ENCODE peak calls at places on chromosome 1, in nine cellular contexts. D, J, G, I, R, W, C, E and S are unnamed samples. For H3K9me3, the result is how much of the 10 kb centered on the place peaks cover.

GRCh38 chr1:212827377-212827776 is 20.1 kb downstream of the SPATA45 start:
- DNase-seq in I (no peak), W (no peak), E (no peak), R (no peak), C (no peak), J (no peak), D (no peak), G (no peak), S (no peak)

GRCh38 chr1:114496091-114496490 is 14.9 kb downstream of the TRIM33 start:
- DNase-seq in R (no peak), G (peak), W (no peak), D (no peak), J (no peak), I (no peak), E (no peak), C (no peak), S (no peak)

GRCh38 chr1:6545276-6545934 is 8.9 kb downstream of the NOL9 start:
- DNase-seq in J (no peak), I (no peak), R (no peak), G (peak), D (no peak), W (no peak), C (no peak), E (no peak), S (no peak)

GRCh38 chr1:228154685-228155571 is 5.2 kb downstream of the GJC2 start:
- DNase-seq in D (no peak), C (peak), J (no peak), R (no peak), I (no peak), W (no peak), G (no peak), E (peak), S (no peak)

GRCh38 chr1:58727363-58727762 is 27.5 kb upstream of the MYSM1 start:
- DNase-seq in G (peak), D (peak), R (no peak), W (peak), E (no peak), C (no peak), I (no peak), J (no peak), S (no peak)

GRCh38 chr1:209080170-209080781 is 503.2 kb upstream of the CAMK1G start:
- DNase-seq in I (no peak), G (no peak), R (no peak), W (no peak), E (no peak), C (no peak), J (no peak), D (no peak), S (no peak)

GRCh38 chr1:116666747-116667576 is 571 bp downstream of the IGSF3 start:
- DNase-seq in W (no peak), G (no peak), E (no peak), R (no peak), D (peak), C (no peak), I (no peak), J (no peak), S (no peak)

GRCh38 chr1:237187854-237188253 is 145.9 kb downstream of the RYR2 start:
- DNase-seq in E (no peak), C (no peak), D (no peak), G (no peak), R (no peak), I (no peak), J (no peak), W (no peak), S (no peak)

GRCh38 chr1:11516961-11517635 is 38.1 kb downstream of the DISP3 start:
- DNase-seq in J (no peak), E (peak), C (no peak), G (no peak), R (no peak), W (no peak), I (no peak), D (no peak), S (no peak)

GRCh38 chr1:156200062-156200461 is 6.2 kb downstream of the SLC25A44 start:
- DNase-seq in W (no peak), R (no peak), D (no peak), E (peak), I (no peak), G (no peak), J (no peak), C (no peak), S (no peak)

GRCh38 chr1:60547821-60548220 is 474.3 kb upstream of the C1orf87 start:
- DNase-seq in G (peak), I (no peak), R (no peak), J (no peak), D (no peak), E (no peak), W (no peak), C (no peak), S (no peak)

GRCh38 chr1:152904688-152905440 is 3.5 kb upstream of the IVL start:
- DNase-seq in G (no peak), E (no peak), R (no peak), D (no peak), I (no peak), C (no peak), W (no peak), J (no peak), S (no peak)

GRCh38 chr1:18926315-18927081 is 24.1 kb upstream of the ALDH4A1 start:
- DNase-seq in W (no peak), D (no peak), C (peak), I (peak), J (peak), G (peak), R (no peak), E (peak), S (no peak)

GRCh38 chr1:14138627-14139026 is 438.6 kb downstream of the PRDM2 start:
- DNase-seq in E (no peak), J (no peak), G (no peak), C (no peak), R (peak), D (no peak), I (no peak), W (no peak), S (no peak)

GRCh38 chr1:9835758-9836631 is 12.2 kb upstream of the CLSTN1 start:
- DNase-seq in C (peak), G (peak), W (peak), E (peak), D (peak), R (no peak), I (peak), J (no peak), S (peak)

GRCh38 chr1:27045973-27046558 is 33.4 kb upstream of the TENT5B start:
- DNase-seq in W (peak), I (peak), E (peak), R (peak), G (peak), D (peak), J (no peak), C (peak), S (peak)

GRCh38 chr1:59429651-59430050 is 132.8 kb downstream of the FGGY start:
- DNase-seq in E (no peak), D (no peak), C (no peak), R (no peak), J (no peak), G (no peak), W (no peak), I (no peak), S (no peak)

GRCh38 chr1:216794541-216795055 is 71.4 kb upstream of the ESRRG start:
- DNase-seq in J (no peak), W (no peak), G (no peak), R (no peak), C (no peak), D (no peak), I (no peak), E (no peak), S (no peak)

GRCh38 chr1:43946244-43947060 is at the start of gene IPO13:
- DNase-seq in E (peak), C (peak), R (peak), I (peak), D (peak), W (peak), G (peak), J (peak), S (peak)
- TF ChIP-seq POLR2A in E (peak), C (peak), R (no peak), I (peak), D (peak), W (peak), G (peak), J (no peak), S (peak)

DNA sequence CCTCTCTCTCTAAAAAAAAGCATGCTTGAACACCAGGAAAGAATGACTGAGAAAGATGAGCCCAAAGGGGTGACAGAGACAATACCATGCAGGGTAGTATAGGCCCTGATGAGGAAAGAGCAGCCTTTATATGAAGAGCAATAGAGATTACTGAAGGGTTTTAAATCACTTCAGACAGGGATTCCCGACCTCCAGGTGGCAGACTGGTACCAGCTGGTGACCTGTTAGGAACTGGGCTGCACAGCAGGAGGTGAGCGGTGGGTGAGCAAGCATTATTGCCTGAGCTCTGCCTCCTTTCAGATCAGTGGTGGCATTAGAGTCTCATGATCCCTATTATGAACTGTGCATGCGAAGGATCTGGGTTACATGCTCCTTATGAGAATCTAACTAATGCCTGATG is 30.8 kb upstream of the GTF2B start:
- DNase-seq in C (no peak), G (no peak), R (no peak), J (no peak), E (no peak), I (no peak), W (no peak), D (no peak), S (no peak)
- H3K9me3 ChIP-seq in C (under half), G (under half), R (under half), J (under half), E (under half), I (under half), W (under half), D (under half), S (under half)

DNA sequence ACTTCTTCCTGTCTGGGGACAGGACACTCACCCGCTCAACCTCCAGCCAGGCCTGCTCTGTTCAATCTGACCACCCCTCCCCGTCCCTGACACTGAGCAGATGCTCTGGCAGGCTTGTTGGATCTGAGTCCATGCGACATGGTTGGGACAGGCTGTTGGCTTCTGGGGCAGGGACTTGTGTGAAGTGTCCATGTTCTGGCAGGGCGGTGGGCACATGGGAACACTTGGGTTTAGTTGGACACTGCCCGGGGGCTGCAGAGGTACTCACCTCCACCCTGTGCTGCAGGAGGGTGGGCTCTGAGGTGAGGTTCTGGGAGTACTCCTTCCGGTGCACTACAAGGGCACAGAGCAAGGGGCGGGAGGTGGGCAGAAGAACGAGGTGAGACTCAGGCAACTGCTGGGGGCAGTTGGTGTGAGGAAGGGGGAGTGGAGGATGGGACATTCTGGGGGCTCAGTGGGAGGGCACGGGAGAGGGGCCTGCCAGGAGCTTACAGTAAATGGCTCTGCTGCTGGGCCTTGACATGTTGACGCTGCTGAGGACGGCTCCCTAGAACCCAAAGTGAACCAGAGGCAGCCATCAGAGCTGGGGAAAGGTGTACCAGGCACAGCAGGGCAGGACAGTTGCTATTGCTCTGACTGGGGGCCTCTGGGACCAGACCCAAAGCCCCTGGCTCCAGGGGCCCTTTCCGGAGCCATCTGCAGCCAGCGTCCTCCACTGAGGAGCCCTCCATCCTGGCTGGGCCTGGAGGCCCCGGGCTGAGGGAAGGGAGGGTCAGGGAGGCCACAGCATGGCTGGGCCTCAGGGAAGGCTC is 2.3 kb downstream of the EPS8L3 start:
- DNase-seq in C (peak), G (no peak), R (no peak), W (no peak), J (no peak), D (no peak), I (peak), E (peak), S (peak)
- TF ChIP-seq POLR2A in C (no peak), G (no peak), R (no peak), W (peak), J (no peak), D (no peak), I (no peak), E (no peak), S (no peak)

GRCh38 chr1:17757426-17757825 is 2.3 kb downstream of the ACTL8 start:
- DNase-seq in C (no peak), E (no peak), J (no peak), D (no peak), G (no peak), W (no peak), I (no peak), R (no peak), S (no peak)

GRCh38 chr1:17752356-17752755 is 2.8 kb upstream of the ACTL8 start:
- DNase-seq in R (no peak), C (no peak), D (no peak), I (no peak), G (no peak), W (no peak), E (no peak), J (no peak), S (no peak)

GRCh38 chr1:17759114-17759513 is 4.0 kb downstream of the ACTL8 start:
- DNase-seq in D (no peak), J (no peak), I (no peak), W (peak), C (no peak), E (no peak), G (no peak), R (no peak), S (no peak)

GRCh38 chr1:17755120-17755519 is at the start of gene ACTL8:
- DNase-seq in I (no peak), E (no peak), G (no peak), D (no peak), C (no peak), J (no peak), W (no peak), R (no peak), S (no peak)
- H3K9me3 ChIP-seq in I (under half), E (under half), G (under half), D (under half), C (under half), J (under half), W (under half), R (under half), S (under half)

DNA sequence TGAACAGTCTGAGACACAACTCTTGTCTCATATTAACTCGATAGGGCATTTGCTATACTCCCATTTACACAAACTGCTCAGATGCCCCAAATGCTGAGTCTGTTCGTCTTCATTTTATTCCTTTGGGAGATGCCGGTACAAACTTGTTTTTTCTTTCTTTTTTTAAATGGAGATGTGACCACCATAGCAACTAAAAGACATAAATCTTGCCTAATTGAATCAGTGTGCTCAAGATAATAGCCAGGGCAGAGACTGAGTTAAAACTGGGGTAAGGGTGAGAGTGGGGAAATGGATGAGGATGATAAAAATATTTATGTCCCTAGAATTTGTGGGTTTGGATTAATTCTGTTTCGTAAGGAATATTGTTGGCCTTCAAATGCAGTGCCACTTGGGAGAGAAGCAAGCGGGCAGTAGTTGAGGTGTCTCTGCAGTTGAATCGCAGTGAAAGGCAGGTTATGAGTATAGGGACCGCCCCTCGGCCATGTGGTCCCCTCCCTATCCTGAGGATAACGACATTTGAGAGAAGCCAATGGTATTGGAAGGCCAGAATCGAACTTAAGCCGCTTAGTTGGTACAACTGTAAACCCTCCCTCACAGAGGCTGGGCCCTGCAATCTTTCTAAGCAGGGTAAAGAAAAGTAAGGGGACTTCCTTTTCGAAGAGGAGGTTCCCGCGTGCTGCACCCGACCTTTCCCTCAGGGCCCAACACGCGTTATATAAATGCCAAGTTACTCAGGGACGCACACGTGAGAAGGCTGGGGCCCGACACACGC is 846 bp upstream of the LRRC8B start:
- DNase-seq in G (peak), W (peak), D (no peak), I (peak), E (no peak), C (peak), J (no peak), R (no peak), S (no peak)
- TF ChIP-seq POLR2A in G (no peak), W (no peak), D (no peak), I (no peak), E (no peak), C (no peak), J (no peak), R (no peak), S (no peak)

GRCh38 chr1:50538476-50538875 is 115.2 kb upstream of the DMRTA2 start:
- DNase-seq in R (no peak), J (no peak), W (no peak), D (no peak), C (no peak), E (no peak), G (no peak), I (no peak), S (no peak)
- H3K9me3 ChIP-seq in R (under half), J (under half), W (under half), D (under half), C (under half), E (under half), G (under half), I (under half), S (under half)

DNA sequence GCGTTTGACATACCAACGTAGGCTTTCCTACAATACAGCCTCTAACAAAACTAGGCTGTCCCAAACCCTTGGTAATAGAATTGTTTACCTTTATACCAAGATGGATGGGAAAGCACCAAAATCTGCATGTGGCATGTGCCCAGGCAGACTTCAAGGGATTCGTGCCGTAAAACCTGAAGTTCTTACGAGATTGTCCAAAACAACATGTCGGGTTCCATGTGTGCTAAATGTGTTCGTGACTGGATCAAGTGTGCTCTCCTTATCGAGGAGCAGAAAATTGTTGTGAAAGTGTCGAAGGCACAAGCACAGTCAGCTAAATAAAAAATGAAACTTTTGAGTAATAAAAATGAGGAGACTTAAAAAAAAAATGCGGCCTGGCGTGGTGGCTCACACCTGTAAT is 5.1 kb downstream of the RPS27 start:
- DNase-seq in R (no peak), D (no peak), J (no peak), E (no peak), W (no peak), C (no peak), I (no peak), G (no peak), S (no peak)
- TF ChIP-seq POLR2A in R (no peak), D (no peak), J (no peak), E (no peak), W (no peak), C (no peak), I (no peak), G (no peak), S (no peak)

GRCh38 chr1:2989976-2990375 is 31.3 kb upstream of the ACTRT2 start:
- DNase-seq in I (no peak), G (no peak), W (no peak), J (no peak), E (peak), D (no peak), R (no peak), C (no peak), S (no peak)
- H3K9me3 ChIP-seq in I (under half), G (under half), W (under half), J (under half), E (under half), D (under half), R (under half), C (under half), S (under half)

GRCh38 chr1:207088731-207089626 is at the start of gene C4BPB:
- DNase-seq in G (no peak), C (no peak), R (no peak), W (peak), I (peak), J (no peak), E (no peak), D (no peak), S (no peak)
- TF ChIP-seq POLR2A in G (no peak), C (no peak), R (no peak), W (no peak), I (peak), J (no peak), E (no peak), D (no peak), S (no peak)